ENCODE peak calls at places on chromosomes 5 and 9, in five cellular contexts. E, G, N, T and Q are unnamed samples.

GRCh38 chr5:124102491-124102890 is 590.5 kb downstream of the CSNK1G3 start:
- DNase-seq in E (peak; percentile 6), T (no peak), N (no peak), G (no peak), Q (no peak)

GRCh38 chr5:139760066-139761056 is 35.2 kb upstream of the PSD2 start:
- DNase-seq in T (no peak), G (no peak), N (no peak), E (peak; percentile 95), Q (no peak)

GRCh38 chr5:41416336-41416735 is 94.1 kb downstream of the PLCXD3 start:
- DNase-seq in N (no peak), E (peak; percentile 60), T (no peak), G (no peak), Q (no peak)

GRCh38 chr9:16883586-16883985 is 13.1 kb upstream of the BNC2 start:
- DNase-seq in E (no peak), G (no peak), T (no peak), N (no peak), Q (no peak)

GRCh38 chr5:176754376-176754942 is 55.9 kb upstream of the UNC5A start:
- DNase-seq in E (no peak), N (no peak), T (no peak), G (peak; percentile 40), Q (no peak)

GRCh38 chr9:9112001-9112725 is 1312.6 kb upstream of the DMAC1 start:
- DNase-seq in T (no peak), N (no peak), E (no peak), G (no peak), Q (no peak)

GRCh38 chr5:16140417-16140816 is 39.2 kb downstream of the MARCHF11 start:
- DNase-seq in T (no peak), G (no peak), E (no peak), N (no peak), Q (no peak)

GRCh38 chr9:121249563-121249962 is 18.4 kb upstream of the GSN start:
- DNase-seq in T (no peak), N (no peak), G (no peak), E (no peak), Q (no peak)

GRCh38 chr5:147782053-147783028 is at the start of gene JAKMIP2:
- DNase-seq in T (peak; percentile 45), E (peak; percentile 42), G (no peak), N (peak; percentile 6), Q (peak; percentile 75)

GRCh38 chr9:70874451-70874850 is 247.0 kb downstream of the TRPM3 start:
- DNase-seq in T (no peak), N (no peak), E (no peak), G (no peak), Q (no peak)

GRCh38 chr5:54148858-54149257 is 161.5 kb downstream of the ARL15 start:
- DNase-seq in T (no peak), E (no peak), G (no peak), N (no peak), Q (no peak)

GRCh38 chr5:60943624-60944023 is 1.2 kb downstream of the ERCC8 start:
- DNase-seq in T (no peak), E (no peak), N (no peak), G (peak; percentile 58), Q (no peak)

GRCh38 chr5:153816870-153817269 is 221.8 kb downstream of the FAM114A2 start:
- DNase-seq in N (no peak), G (no peak), T (no peak), E (no peak), Q (no peak)

GRCh38 chr5:102823441-102823874 is 68.4 kb downstream of the PAM start:
- DNase-seq in E (no peak), T (no peak), G (no peak), N (no peak), Q (no peak)

GRCh38 chr5:15704397-15704947 is 204.5 kb downstream of the FBXL7 start:
- DNase-seq in G (no peak), E (no peak), N (no peak), T (no peak), Q (no peak)

GRCh38 chr5:107893642-107894041 is 222.9 kb upstream of the EFNA5 start:
- DNase-seq in N (no peak), E (peak; percentile 16), T (no peak), G (no peak), Q (peak; percentile 28)

GRCh38 chr5:19855453-19855852 is 132.5 kb downstream of the CDH18 start:
- DNase-seq in E (no peak), G (no peak), T (no peak), N (no peak), Q (peak; percentile 17)

GRCh38 chr9:72041369-72041768 is 19.0 kb downstream of the C9orf57 start:
- DNase-seq in G (no peak), N (no peak), T (no peak), E (no peak), Q (no peak)

GRCh38 chr5:177372910-177373309 is 11.3 kb upstream of the SLC34A1 start:
- DNase-seq in T (no peak), E (no peak), N (no peak), G (no peak), Q (no peak)

GRCh38 chr5:162323471-162323870 is 255.9 kb downstream of the GABRG2 start:
- DNase-seq in E (no peak), G (no peak), N (no peak), T (peak; percentile 55), Q (no peak)

GRCh38 chr9:18149457-18150011 is 324.4 kb upstream of the ADAMTSL1 start:
- DNase-seq in E (no peak), N (no peak), G (no peak), T (no peak), Q (no peak)

GRCh38 chr5:112907166-112907611 is 14.8 kb downstream of the REEP5 start:
- DNase-seq in G (no peak), E (no peak), N (no peak), T (no peak), Q (no peak)

GRCh38 chr5:112906637-112907036 is 15.4 kb downstream of the REEP5 start:
- DNase-seq in E (no peak), T (no peak), G (no peak), N (no peak), Q (no peak)

DNA sequence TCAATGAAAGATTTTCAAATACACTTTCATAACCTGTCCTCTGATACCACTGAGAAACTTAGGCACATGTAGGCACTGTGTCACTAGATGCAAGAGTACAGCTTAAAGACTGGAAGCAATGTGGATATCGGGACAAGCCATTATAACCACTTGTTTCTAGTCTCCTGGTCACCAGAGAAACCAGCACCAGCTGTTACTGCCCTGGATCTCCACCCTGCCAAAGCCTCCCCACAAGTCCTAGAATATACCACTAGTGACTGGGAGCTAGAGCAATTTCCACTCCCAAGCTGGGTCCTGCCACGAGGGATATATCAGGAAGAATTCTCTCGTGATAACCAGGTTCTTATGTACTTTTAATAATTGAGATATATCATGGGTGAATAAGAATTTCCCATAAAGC is 19.5 kb downstream of the REEP5 start:
- DNase-seq in E (no peak), G (no peak), T (no peak), N (no peak), Q (no peak)
- H3K36me3 ChIP-seq in E (peaks cover 48% of the 10 kb centered on the region), G (no peaks in the 10 kb centered on the region), T (no peaks in the 10 kb centered on the region), N (peaks cover 15% of the 10 kb centered on the region), Q (peaks cover 16% of the 10 kb centered on the region)

GRCh38 chr5:766666-767431 is 17.7 kb downstream of the ZDHHC11B start:
- DNase-seq in G (no peak), E (no peak), T (no peak), N (no peak), Q (no peak)
- H3K36me3 ChIP-seq in G (no peaks in the 10 kb centered on the region), E (no peaks in the 10 kb centered on the region), T (no peaks in the 10 kb centered on the region), N (no peaks in the 10 kb centered on the region), Q (no peaks in the 10 kb centered on the region)

GRCh38 chr9:136499071-136499934 is 16.5 kb upstream of the SEC16A start:
- DNase-seq in G (no peak), N (no peak), E (no peak), T (no peak), Q (peak; percentile 93)
- H3K36me3 ChIP-seq in G (no peaks in the 10 kb centered on the region), N (peaks cover 63% of the 10 kb centered on the region), E (no peaks in the 10 kb centered on the region), T (peaks cover 36% of the 10 kb centered on the region), Q (peaks cover 7% of the 10 kb centered on the region)

GRCh38 chr5:90855296-90855990 is 296.8 kb downstream of the ADGRV1 start:
- DNase-seq in T (no peak), G (no peak), E (no peak), N (no peak), Q (no peak)

GRCh38 chr5:90844931-90845330 is 286.3 kb downstream of the ADGRV1 start:
- DNase-seq in E (no peak), T (no peak), G (no peak), N (peak; percentile 50), Q (peak; percentile 12)

GRCh38 chr5:90853759-90854515 is 295.3 kb downstream of the ADGRV1 start:
- DNase-seq in T (no peak), N (peak; percentile 43), G (no peak), E (no peak), Q (no peak)

GRCh38 chr5:90849939-90850338 is 291.3 kb downstream of the ADGRV1 start:
- DNase-seq in E (no peak), T (no peak), G (no peak), N (no peak), Q (no peak)
- H3K36me3 ChIP-seq in E (no peaks in the 10 kb centered on the region), T (no peaks in the 10 kb centered on the region), G (no peaks in the 10 kb centered on the region), N (no peaks in the 10 kb centered on the region), Q (no peaks in the 10 kb centered on the region)

DNA sequence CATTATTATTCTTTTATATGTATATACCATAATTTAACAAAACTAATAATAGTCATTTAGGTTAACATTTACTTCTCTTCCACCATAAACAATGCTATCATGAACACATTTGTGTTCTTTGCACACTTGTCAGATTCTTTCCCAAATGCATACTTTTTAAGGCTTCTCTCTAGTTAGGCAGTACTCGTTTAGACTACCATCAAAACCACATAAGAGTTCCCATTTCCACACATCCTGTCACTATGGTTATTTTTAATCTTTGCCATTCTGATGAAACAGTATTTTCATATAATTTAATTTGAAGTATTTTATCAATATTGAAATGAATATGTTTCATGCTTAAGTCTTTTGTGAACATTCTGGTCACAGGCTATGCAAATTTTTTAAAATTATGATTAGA is 15.1 kb downstream of the DROSHA start:
- DNase-seq in N (no peak), G (no peak), E (no peak), T (no peak), Q (no peak)
- H3K36me3 ChIP-seq in N (peaks cover 33% of the 10 kb centered on the region), G (peaks cover 37% of the 10 kb centered on the region), E (peaks cover 92% of the 10 kb centered on the region), T (no peaks in the 10 kb centered on the region), Q (peaks cover 12% of the 10 kb centered on the region)

DNA sequence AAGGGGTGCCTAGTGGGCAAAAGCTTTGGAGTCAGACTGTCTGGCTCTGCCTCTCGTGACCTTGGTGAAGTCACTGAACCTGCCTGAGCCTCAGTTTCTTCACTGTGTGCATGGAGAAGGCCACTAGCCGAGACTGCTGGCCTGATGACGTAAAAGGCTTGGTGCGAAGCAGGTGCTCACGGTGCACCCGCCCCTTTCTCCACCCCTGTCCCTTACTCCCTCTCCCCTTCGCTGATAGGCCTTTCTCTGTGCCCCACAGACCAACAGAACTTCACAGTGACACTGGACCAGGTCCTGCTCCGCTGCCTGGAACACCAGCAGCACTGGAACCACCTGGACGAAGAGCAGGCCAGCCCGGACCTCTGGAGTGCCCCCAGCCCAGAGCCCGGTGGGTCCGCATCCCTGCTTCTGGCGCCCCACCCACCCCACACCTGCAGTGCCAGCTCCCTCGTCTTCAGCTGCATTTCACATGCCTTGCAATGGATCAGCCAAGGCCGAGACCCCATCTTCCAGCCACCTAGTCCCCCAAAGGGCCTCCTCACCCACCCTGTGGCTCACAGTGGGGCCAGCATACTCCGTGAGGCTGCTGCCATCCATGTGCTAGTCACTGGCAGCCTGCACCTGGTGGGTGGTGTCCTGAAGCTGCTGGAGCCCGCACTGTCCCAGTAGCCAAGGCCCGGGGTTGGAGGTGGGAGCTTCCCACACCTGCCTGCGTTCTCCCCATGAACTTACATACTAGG is 10.4 kb downstream of the FPGS start:
- DNase-seq in G (no peak), N (no peak), E (no peak), T (no peak), Q (no peak)
- H3K36me3 ChIP-seq in G (peaks cover 26% of the 10 kb centered on the region), N (peaks cover 50% of the 10 kb centered on the region), E (peaks cover 67% of the 10 kb centered on the region), T (no peaks in the 10 kb centered on the region), Q (peaks cover 17% of the 10 kb centered on the region)

GRCh38 chr9:86322973-86323644 is 31.1 kb downstream of the TUT7 start:
- DNase-seq in G (no peak), N (no peak), E (peak; percentile 50), T (no peak), Q (no peak)
- H3K36me3 ChIP-seq in G (peaks cover 61% of the 10 kb centered on the region), N (peaks cover 69% of the 10 kb centered on the region), E (peaks cover 71% of the 10 kb centered on the region), T (peaks cover 34% of the 10 kb centered on the region), Q (no peaks in the 10 kb centered on the region)